ENCODE peak calls at places on chromosomes 1 and 21, in five cellular contexts. One of them, this sample, is unnamed.

GRCh38 chr1:108877858-108878257 is 1.1 kb downstream of the GPSM2 start:
- DNase-seq in HepG2: no peak
- DNase-seq in SK-N-SH: peak
- DNase-seq in K562: peak
- DNase-seq in GM12878: no peak
- DNase-seq in this sample: no peak

GRCh38 chr1:151062738-151063371 is 2.7 kb downstream of the MLLT11 start:
- DNase-seq in HepG2: no peak
- DNase-seq in SK-N-SH: peak
- DNase-seq in K562: peak
- DNase-seq in GM12878: no peak
- DNase-seq in this sample: no peak

GRCh38 chr1:103616362-103616761 is 865 bp upstream of the AMY2A start:
- DNase-seq in HepG2: no peak
- DNase-seq in SK-N-SH: no peak
- DNase-seq in K562: no peak
- DNase-seq in GM12878: no peak
- DNase-seq in this sample: no peak

GRCh38 chr1:68051475-68051874 is 1.0 kb upstream of the DIRAS3 start:
- DNase-seq in HepG2: no peak
- DNase-seq in SK-N-SH: peak
- DNase-seq in K562: no peak
- DNase-seq in GM12878: no peak
- DNase-seq in this sample: no peak

GRCh38 chr1:183070234-183070922 is 47.2 kb downstream of the LAMC1 start:
- DNase-seq in HepG2: no peak
- DNase-seq in SK-N-SH: no peak
- DNase-seq in K562: no peak
- DNase-seq in GM12878: no peak
- DNase-seq in this sample: no peak

GRCh38 chr1:19808351-19808750 is 6.7 kb downstream of the RNF186 start:
- DNase-seq in HepG2: no peak
- DNase-seq in SK-N-SH: no peak
- DNase-seq in K562: no peak
- DNase-seq in GM12878: no peak
- DNase-seq in this sample: no peak

GRCh38 chr1:185936641-185937040 is 202.4 kb downstream of the HMCN1 start:
- DNase-seq in HepG2: no peak
- DNase-seq in SK-N-SH: no peak
- DNase-seq in K562: no peak
- DNase-seq in GM12878: no peak
- DNase-seq in this sample: no peak

GRCh38 chr21:35084869-35085268 is 35.8 kb upstream of the RUNX1 start:
- DNase-seq in HepG2: no peak
- DNase-seq in SK-N-SH: no peak
- DNase-seq in K562: no peak
- DNase-seq in GM12878: no peak
- DNase-seq in this sample: no peak

GRCh38 chr1:4176841-4177240 is 276.8 kb upstream of the C1orf174 start:
- DNase-seq in HepG2: no peak
- DNase-seq in SK-N-SH: no peak
- DNase-seq in K562: no peak
- DNase-seq in GM12878: no peak
- DNase-seq in this sample: no peak

GRCh38 chr1:228108055-228108690 is 926 bp downstream of the MRPL55 start:
- DNase-seq in HepG2: no peak
- DNase-seq in SK-N-SH: no peak
- DNase-seq in K562: peak
- DNase-seq in GM12878: no peak
- DNase-seq in this sample: no peak

GRCh38 chr1:14531519-14531918 is 67.0 kb upstream of the KAZN start:
- DNase-seq in HepG2: no peak
- DNase-seq in SK-N-SH: no peak
- DNase-seq in K562: no peak
- DNase-seq in GM12878: no peak
- DNase-seq in this sample: no peak

GRCh38 chr1:5140136-5140535 is 485.7 kb downstream of the AJAP1 start:
- DNase-seq in HepG2: no peak
- DNase-seq in SK-N-SH: no peak
- DNase-seq in K562: no peak
- DNase-seq in GM12878: no peak
- DNase-seq in this sample: no peak

GRCh38 chr1:110060034-110060661 is 10.3 kb downstream of the ALX3 start:
- DNase-seq in HepG2: peak
- DNase-seq in SK-N-SH: no peak
- DNase-seq in K562: peak
- DNase-seq in GM12878: no peak
- DNase-seq in this sample: no peak

GRCh38 chr1:9009438-9010366 is 16.5 kb downstream of the SLC2A7 start:
- DNase-seq in HepG2: no peak
- DNase-seq in SK-N-SH: peak
- DNase-seq in K562: peak
- DNase-seq in GM12878: no peak
- DNase-seq in this sample: no peak

GRCh38 chr1:32052887-32053286 is 19.9 kb upstream of the TMEM39B start:
- DNase-seq in HepG2: no peak
- DNase-seq in SK-N-SH: no peak
- DNase-seq in K562: no peak
- DNase-seq in GM12878: no peak
- DNase-seq in this sample: no peak

GRCh38 chr1:215290018-215290417 is 207.5 kb downstream of the KCNK2 start:
- DNase-seq in HepG2: no peak
- DNase-seq in SK-N-SH: no peak
- DNase-seq in K562: no peak
- DNase-seq in GM12878: no peak
- DNase-seq in this sample: no peak

GRCh38 chr1:208781391-208782035 is 537.3 kb upstream of the PLXNA2 start:
- DNase-seq in HepG2: no peak
- DNase-seq in SK-N-SH: no peak
- DNase-seq in K562: no peak
- DNase-seq in GM12878: no peak
- DNase-seq in this sample: no peak

GRCh38 chr1:50985094-50985493 is 15.0 kb downstream of the CDKN2C start:
- DNase-seq in HepG2: no peak
- DNase-seq in SK-N-SH: no peak
- DNase-seq in K562: no peak
- DNase-seq in GM12878: no peak
- DNase-seq in this sample: no peak
- TF ChIP-seq ZBTB33 in HepG2: no peak
- TF ChIP-seq ZBTB33 in SK-N-SH: no peak
- TF ChIP-seq ZBTB33 in K562: no peak
- TF ChIP-seq ZBTB33 in GM12878: no peak
- TF ChIP-seq ZBTB33 in this sample: no peak

GRCh38 chr1:232384172-232384571 is 245.8 kb downstream of the SIPA1L2 start:
- DNase-seq in HepG2: no peak
- DNase-seq in SK-N-SH: no peak
- DNase-seq in K562: no peak
- DNase-seq in GM12878: no peak
- DNase-seq in this sample: no peak

GRCh38 chr1:232383455-232384074 is 246.4 kb downstream of the SIPA1L2 start:
- DNase-seq in HepG2: no peak
- DNase-seq in SK-N-SH: no peak
- DNase-seq in K562: no peak
- DNase-seq in GM12878: no peak
- DNase-seq in this sample: peak

GRCh38 chr1:232386294-232386693 is 243.6 kb downstream of the SIPA1L2 start:
- DNase-seq in HepG2: no peak
- DNase-seq in SK-N-SH: no peak
- DNase-seq in K562: no peak
- DNase-seq in GM12878: no peak
- DNase-seq in this sample: no peak

GRCh38 chr1:232386721-232387510 is 243.0 kb downstream of the SIPA1L2 start:
- DNase-seq in HepG2: no peak
- DNase-seq in SK-N-SH: no peak
- DNase-seq in K562: no peak
- DNase-seq in GM12878: no peak
- DNase-seq in this sample: no peak

DNA sequence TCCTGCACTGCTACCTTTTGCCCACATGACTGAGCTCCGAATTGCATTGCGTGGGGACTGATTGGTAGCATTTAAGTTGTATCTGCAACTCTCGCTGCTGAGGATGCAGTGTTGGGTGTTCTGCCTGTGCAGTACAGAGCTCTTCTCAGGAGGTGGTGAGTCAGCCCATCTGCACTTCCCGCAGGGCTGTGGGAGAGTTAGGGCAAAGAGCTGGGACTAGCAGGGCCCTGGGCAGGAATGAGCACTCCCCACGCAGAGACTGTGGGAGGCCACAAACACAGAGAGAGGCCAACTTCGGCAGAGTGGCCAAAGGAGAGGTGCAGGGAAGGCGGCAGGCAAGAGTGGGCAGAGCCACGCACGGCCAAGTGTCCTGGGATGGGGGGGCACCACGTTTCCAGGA is 244.7 kb downstream of the SIPA1L2 start:
- DNase-seq in HepG2: no peak
- DNase-seq in SK-N-SH: no peak
- DNase-seq in K562: no peak
- DNase-seq in GM12878: no peak
- DNase-seq in this sample: no peak
- TF ChIP-seq ZBTB33 in HepG2: no peak
- TF ChIP-seq ZBTB33 in SK-N-SH: no peak
- TF ChIP-seq ZBTB33 in K562: no peak
- TF ChIP-seq ZBTB33 in GM12878: no peak
- TF ChIP-seq ZBTB33 in this sample: no peak

GRCh38 chr1:89780721-89781120 is 40.1 kb upstream of the LRRC8D start:
- DNase-seq in HepG2: peak
- DNase-seq in SK-N-SH: peak
- DNase-seq in K562: peak
- DNase-seq in GM12878: no peak
- DNase-seq in this sample: peak

GRCh38 chr1:89781494-89782126 is 39.2 kb upstream of the LRRC8D start:
- DNase-seq in HepG2: no peak
- DNase-seq in SK-N-SH: no peak
- DNase-seq in K562: no peak
- DNase-seq in GM12878: peak
- DNase-seq in this sample: no peak

DNA sequence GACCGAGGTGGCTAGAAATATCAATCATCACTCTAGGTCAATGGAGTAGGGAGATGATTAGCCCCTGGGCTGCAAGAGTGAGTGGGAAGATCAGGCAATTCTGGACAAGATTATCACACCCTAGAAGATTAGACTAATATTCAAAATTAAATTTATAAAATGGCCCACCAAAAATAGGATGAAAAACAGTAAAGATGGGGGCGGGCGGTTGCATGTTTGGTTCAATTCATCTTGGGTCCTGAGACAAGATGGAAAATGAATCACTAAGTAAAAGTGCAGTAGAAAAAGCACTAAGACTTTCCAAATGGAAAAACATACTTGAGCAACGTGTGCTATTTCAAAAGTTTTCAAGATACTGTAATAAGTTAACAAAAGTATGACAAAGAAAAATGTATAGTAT is 41.3 kb upstream of the LRRC8D start:
- DNase-seq in HepG2: no peak
- DNase-seq in SK-N-SH: no peak
- DNase-seq in K562: no peak
- DNase-seq in GM12878: no peak
- DNase-seq in this sample: no peak
- TF ChIP-seq ZBTB33 in HepG2: no peak
- TF ChIP-seq ZBTB33 in SK-N-SH: no peak
- TF ChIP-seq ZBTB33 in K562: no peak
- TF ChIP-seq ZBTB33 in GM12878: no peak
- TF ChIP-seq ZBTB33 in this sample: no peak

DNA sequence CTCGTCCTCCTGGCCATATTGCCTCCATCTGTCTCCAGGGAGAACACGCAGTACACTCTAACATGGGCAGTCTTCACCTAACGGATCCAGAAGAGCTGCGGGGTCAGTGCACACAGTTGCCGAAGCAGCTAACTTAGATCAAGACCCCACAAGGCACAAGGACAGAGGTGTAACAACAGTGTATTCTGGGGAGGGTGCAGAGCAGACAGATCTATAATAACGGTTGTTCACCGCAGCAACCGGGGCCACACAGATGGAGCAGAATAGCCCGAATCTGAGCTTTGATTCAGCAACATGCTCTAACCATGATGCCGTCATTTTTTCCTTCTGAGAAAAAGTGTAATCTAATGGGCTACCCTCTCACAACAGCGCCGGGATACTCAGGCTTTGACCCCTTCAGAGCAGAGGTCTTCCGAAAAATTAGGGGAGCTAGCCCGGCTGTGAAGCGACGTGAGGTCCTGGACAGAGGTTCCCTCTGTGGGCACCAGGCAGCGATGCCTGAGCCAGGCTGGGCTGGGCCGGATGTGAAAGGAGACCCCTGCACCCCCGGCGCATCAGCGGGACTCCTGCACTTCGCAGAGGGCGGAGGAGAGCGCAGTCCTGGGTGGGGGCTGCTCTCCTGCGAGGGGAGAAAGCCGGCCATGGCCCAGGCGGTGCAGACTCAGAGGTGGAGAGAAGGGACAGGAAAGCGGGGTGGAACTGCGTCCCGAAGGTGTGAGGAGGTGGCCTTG is 57.5 kb downstream of the BCL9 start:
- DNase-seq in HepG2: no peak
- DNase-seq in SK-N-SH: peak
- DNase-seq in K562: no peak
- DNase-seq in GM12878: no peak
- DNase-seq in this sample: no peak
- TF ChIP-seq ZBTB33 in HepG2: no peak
- TF ChIP-seq ZBTB33 in SK-N-SH: no peak
- TF ChIP-seq ZBTB33 in K562: no peak
- TF ChIP-seq ZBTB33 in GM12878: no peak
- TF ChIP-seq ZBTB33 in this sample: no peak

GRCh38 chr21:30257773-30258172 is 25.0 kb downstream of the KRTAP24-1 start:
- DNase-seq in HepG2: no peak
- DNase-seq in SK-N-SH: peak
- DNase-seq in K562: peak
- DNase-seq in GM12878: no peak
- DNase-seq in this sample: no peak
- TF ChIP-seq ZBTB33 in HepG2: no peak
- TF ChIP-seq ZBTB33 in SK-N-SH: no peak
- TF ChIP-seq ZBTB33 in K562: no peak
- TF ChIP-seq ZBTB33 in GM12878: no peak
- TF ChIP-seq ZBTB33 in this sample: no peak

DNA sequence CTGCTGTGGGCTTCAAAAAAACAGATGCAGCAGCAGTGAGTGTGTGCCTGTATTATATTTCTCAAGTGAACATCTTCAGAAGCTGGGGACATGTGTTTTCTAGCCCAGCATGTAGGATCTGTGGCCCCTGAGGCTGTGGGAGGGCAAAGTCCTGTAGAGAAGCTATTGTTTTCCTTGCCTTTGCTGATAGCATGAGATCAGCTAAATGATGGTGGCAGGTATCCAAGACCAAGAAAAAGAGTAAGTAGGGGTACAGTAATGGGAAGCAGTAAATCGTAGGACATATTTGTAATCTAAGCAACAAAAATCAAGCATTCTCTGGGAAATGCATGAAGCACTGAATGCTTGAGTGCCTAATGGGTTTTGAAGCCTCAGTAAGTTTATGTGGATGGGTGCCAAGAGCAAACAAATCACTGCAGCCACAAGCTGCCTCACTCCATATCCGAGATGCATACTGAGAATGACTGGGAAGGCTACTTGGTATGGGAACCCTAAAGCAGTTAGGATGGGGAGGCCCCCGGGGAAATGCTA is 98.3 kb downstream of the CD58 start:
- DNase-seq in HepG2: peak
- DNase-seq in SK-N-SH: peak
- DNase-seq in K562: no peak
- DNase-seq in GM12878: no peak
- DNase-seq in this sample: no peak
- TF ChIP-seq ZBTB33 in HepG2: no peak
- TF ChIP-seq ZBTB33 in SK-N-SH: no peak
- TF ChIP-seq ZBTB33 in K562: no peak
- TF ChIP-seq ZBTB33 in GM12878: no peak
- TF ChIP-seq ZBTB33 in this sample: no peak

GRCh38 chr1:55052221-55053142 is 13.1 kb downstream of the PCSK9 start:
- DNase-seq in HepG2: no peak
- DNase-seq in SK-N-SH: no peak
- DNase-seq in K562: no peak
- DNase-seq in GM12878: no peak
- DNase-seq in this sample: no peak
- TF ChIP-seq ZBTB33 in HepG2: no peak
- TF ChIP-seq ZBTB33 in SK-N-SH: no peak
- TF ChIP-seq ZBTB33 in K562: no peak
- TF ChIP-seq ZBTB33 in GM12878: no peak
- TF ChIP-seq ZBTB33 in this sample: no peak